ENCODE peak calls at places on chromosomes 7 and 10, in eight cellular contexts. E is body of pancreas, X is lung, K is left lung, V is AG04450, B is colonic mucosa, I is right lobe of liver, S is uterus. D is an unnamed sample. For H3K9me3, the result is how much of the 10 kb centered on the place peaks cover.

GRCh38 chr10:557792-558328 is 131.6 kb downstream of the DIP2C start:
- DNase-seq in S (peak), K (no peak), E (no peak), B (no peak), V (no peak), X (no peak), I (no peak), D (peak)

GRCh38 chr10:31483546-31483945 is 164.5 kb downstream of the ZEB1 start:
- DNase-seq in B (no peak), V (no peak), K (no peak), E (no peak), X (no peak), I (no peak), S (no peak), D (no peak)

GRCh38 chr10:115427611-115428010 is 334.4 kb downstream of the ATRNL1 start:
- DNase-seq in E (no peak), S (no peak), X (no peak), K (no peak), I (no peak), B (no peak), V (no peak), D (no peak)

GRCh38 chr7:68576366-68576765 is 1021.9 kb upstream of the AUTS2 start:
- DNase-seq in B (no peak), V (no peak), X (no peak), K (no peak), S (no peak), E (no peak), I (no peak), D (no peak)

GRCh38 chr10:32205666-32206065 is 141.3 kb downstream of the EPC1 start:
- DNase-seq in S (no peak), X (no peak), I (no peak), E (no peak), V (no peak), K (no peak), B (no peak), D (no peak)

GRCh38 chr10:71616817-71617654 is 102.5 kb downstream of the C10orf105 start:
- DNase-seq in S (no peak), V (no peak), K (no peak), X (no peak), B (no peak), E (no peak), I (no peak), D (peak)

GRCh38 chr10:119489572-119490326 is 52.8 kb downstream of the RGS10 start:
- DNase-seq in I (no peak), K (no peak), E (no peak), S (peak), X (no peak), V (no peak), B (peak), D (peak)

GRCh38 chr7:104963991-104964385 is 50.0 kb upstream of the KMT2E start:
- DNase-seq in B (no peak), K (no peak), S (no peak), I (no peak), E (peak), V (peak), X (no peak), D (no peak)

GRCh38 chr10:5566606-5567005 is 41.8 kb downstream of the CALML3 start:
- DNase-seq in V (no peak), I (peak), E (peak), K (no peak), S (no peak), B (no peak), X (no peak), D (peak)

GRCh38 chr7:137417464-137417863 is 73.9 kb upstream of the PTN start:
- DNase-seq in I (no peak), V (no peak), B (no peak), X (no peak), K (no peak), S (no peak), E (no peak), D (no peak)

GRCh38 chr10:92886334-92886961 is 38.1 kb downstream of the EXOC6 start:
- DNase-seq in V (no peak), B (no peak), I (no peak), X (no peak), K (no peak), S (no peak), E (no peak), D (no peak)

GRCh38 chr10:49679480-49679893 is at the start of gene C10orf53:
- DNase-seq in V (no peak), X (no peak), B (peak), S (no peak), E (peak), K (no peak), I (no peak), D (peak)

GRCh38 chr7:75967573-75967997 is 26.8 kb downstream of the TMEM120A start:
- DNase-seq in S (peak), I (no peak), K (no peak), V (peak), E (no peak), X (no peak), B (peak), D (no peak)

GRCh38 chr7:97187067-97187466 is 69.6 kb downstream of the SDHAF3 start:
- DNase-seq in B (no peak), V (peak), X (no peak), I (no peak), K (no peak), E (peak), S (no peak), D (no peak)

GRCh38 chr7:30142710-30143109 is 7.9 kb downstream of the MTURN start:
- DNase-seq in S (no peak), B (peak), V (no peak), K (peak), E (peak), X (peak), I (no peak), D (peak)

GRCh38 chr7:156941393-156942182 is 7.9 kb upstream of the NOM1 start:
- DNase-seq in X (no peak), B (no peak), K (no peak), S (no peak), V (no peak), E (no peak), I (no peak), D (peak)
- H3K9me3 ChIP-seq in X (under half), B (under half), K (under half), S (under half), V (under half), E (under half), I (under half), D (under half)

GRCh38 chr10:21495686-21496284 is 29.7 kb downstream of the SKIDA1 start:
- DNase-seq in S (peak), E (peak), K (peak), V (no peak), B (peak), I (peak), X (peak), D (peak)

GRCh38 chr10:21493841-21494220 is 31.7 kb downstream of the SKIDA1 start:
- DNase-seq in B (no peak), I (no peak), V (no peak), S (no peak), E (no peak), K (no peak), X (no peak), D (peak)

GRCh38 chr10:21496285-21497176 is 29.0 kb downstream of the SKIDA1 start:
- DNase-seq in V (no peak), X (peak), I (peak), B (peak), E (peak), K (no peak), S (no peak), D (peak)

GRCh38 chr10:21494221-21495001 is 31.1 kb downstream of the SKIDA1 start:
- DNase-seq in E (no peak), X (no peak), B (peak), V (no peak), K (no peak), S (no peak), I (peak), D (peak)

GRCh38 chr10:21495002-21495685 is 30.3 kb downstream of the SKIDA1 start:
- DNase-seq in B (no peak), E (no peak), X (no peak), K (no peak), I (no peak), V (no peak), S (no peak), D (peak)
- TF ChIP-seq CTCF in B (no peak), E (no peak), X (no peak), K (no peak), I (no peak), V (no peak), S (no peak), D (no peak)

DNA sequence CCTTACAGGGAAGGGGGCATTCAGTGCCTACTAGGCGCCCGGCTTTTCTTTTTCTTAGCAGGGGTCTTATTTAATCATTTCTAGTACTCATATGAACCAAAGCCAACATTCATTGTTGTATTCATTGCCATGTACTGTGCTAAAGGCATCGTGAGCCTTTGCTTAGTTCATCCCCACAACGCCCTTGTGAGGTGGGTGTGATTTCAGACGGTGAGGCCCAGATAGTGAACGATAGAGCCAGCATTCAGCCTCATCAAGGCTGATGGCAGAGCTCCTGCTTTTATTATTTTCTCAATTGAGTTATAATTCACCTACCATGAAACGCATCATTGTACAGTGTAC is 50.0 kb downstream of the HK1 start:
- DNase-seq in V (no peak), B (no peak), K (no peak), I (no peak), X (no peak), S (no peak), E (no peak), D (peak)
- H3K4me3 ChIP-seq in V (peak), B (no peak), K (no peak), I (no peak), X (no peak), S (no peak), E (no peak), D (peak)

GRCh38 chr7:1987591-1988532 is 244.9 kb downstream of the MAD1L1 start:
- DNase-seq in S (no peak), X (no peak), B (no peak), V (no peak), E (no peak), K (no peak), I (no peak), D (no peak)

GRCh38 chr7:1990001-1990670 is 242.6 kb downstream of the MAD1L1 start:
- DNase-seq in S (no peak), K (no peak), E (no peak), B (no peak), V (no peak), X (no peak), I (peak), D (no peak)

GRCh38 chr7:1987084-1987535 is 245.6 kb downstream of the MAD1L1 start:
- DNase-seq in S (no peak), X (no peak), I (peak), V (no peak), K (no peak), E (no peak), B (no peak), D (no peak)

GRCh38 chr7:1988533-1988930 is 244.2 kb downstream of the MAD1L1 start:
- DNase-seq in V (no peak), X (no peak), E (no peak), K (no peak), S (no peak), I (no peak), B (no peak), D (no peak)

GRCh38 chr7:1989049-1989860 is 243.5 kb downstream of the MAD1L1 start:
- DNase-seq in X (no peak), S (no peak), V (no peak), E (no peak), B (no peak), K (no peak), I (peak), D (no peak)
- H3K9me3 ChIP-seq in X (under half), S (under half), V (under half), E (under half), B (under half), K (under half), I (under half), D (under half)

GRCh38 chr7:127516320-127516719 is 69.1 kb downstream of the GCC1 start:
- DNase-seq in I (no peak), E (no peak), K (no peak), X (no peak), B (no peak), V (no peak), S (no peak), D (no peak)

GRCh38 chr7:127513311-127513710 is 72.1 kb downstream of the GCC1 start:
- DNase-seq in V (no peak), X (no peak), E (no peak), K (no peak), I (no peak), S (no peak), B (no peak), D (no peak)

GRCh38 chr7:127512587-127512986 is 72.8 kb downstream of the GCC1 start:
- DNase-seq in I (no peak), S (no peak), V (no peak), E (no peak), X (no peak), B (no peak), K (no peak), D (no peak)

DNA sequence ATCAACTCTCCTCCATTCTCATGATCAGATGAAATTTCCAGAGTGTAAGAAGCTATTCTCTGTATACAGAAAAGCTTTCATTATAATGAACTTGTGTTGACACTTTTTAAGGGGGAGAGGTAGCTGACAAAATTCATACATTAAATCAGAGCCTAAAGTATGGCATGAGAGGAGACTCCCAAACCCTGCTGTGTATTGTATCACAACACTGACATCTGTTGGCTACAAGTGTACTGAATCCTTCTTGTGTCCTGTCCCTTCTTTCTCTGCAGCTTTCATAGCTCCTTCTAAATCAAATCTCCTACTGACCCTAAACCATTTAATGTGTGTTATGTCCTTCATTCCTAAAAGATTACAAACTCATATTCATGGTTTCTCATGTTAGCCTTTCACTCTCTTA is 70.9 kb downstream of the GCC1 start:
- DNase-seq in B (no peak), S (no peak), K (no peak), V (peak), E (no peak), I (no peak), X (no peak), D (peak)
- TF ChIP-seq CTCF in B (peak), S (no peak), K (peak), V (peak), E (peak), I (peak), X (peak), D (peak)

GRCh38 chr10:86966008-86966654 is 2.2 kb upstream of the ADIRF start:
- DNase-seq in X (no peak), K (no peak), I (peak), S (peak), E (no peak), B (no peak), V (no peak), D (no peak)

GRCh38 chr10:86968271-86968993 is at the start of gene ADIRF:
- DNase-seq in K (no peak), E (peak), S (peak), V (no peak), X (peak), B (peak), I (peak), D (peak)

GRCh38 chr10:86968994-86969355 is 693 bp downstream of the ADIRF start:
- DNase-seq in E (no peak), X (no peak), K (no peak), B (no peak), S (no peak), V (no peak), I (peak), D (no peak)

GRCh38 chr10:86969421-86970041 is 1.2 kb downstream of the ADIRF start:
- DNase-seq in X (no peak), K (no peak), S (peak), I (peak), B (no peak), E (no peak), V (no peak), D (peak)

GRCh38 chr10:86967481-86967941 is 771 bp upstream of the ADIRF start:
- DNase-seq in V (no peak), B (peak), I (peak), S (peak), K (no peak), E (no peak), X (no peak), D (peak)
- H3K4me3 ChIP-seq in V (no peak), B (no peak), I (no peak), S (no peak), K (peak), E (no peak), X (no peak), D (peak)

GRCh38 chr7:149087366-149087765 is 3.2 kb downstream of the ZNF786 start:
- DNase-seq in X (no peak), V (no peak), E (no peak), B (no peak), I (no peak), K (no peak), S (no peak), D (no peak)
- H3K9me3 ChIP-seq in X (under half), V (under half), E (under half), B (under half), I (under half), K (under half), S (under half), D (under half)

GRCh38 chr7:43198016-43198415 is 85.6 kb downstream of the HECW1 start:
- DNase-seq in I (no peak), K (no peak), B (no peak), S (no peak), V (no peak), X (no peak), E (no peak), D (no peak)
- TF ChIP-seq CTCF in I (no peak), K (no peak), B (no peak), S (no peak), V (no peak), X (no peak), E (no peak), D (no peak)

GRCh38 chr7:128063025-128063560 is 31.9 kb upstream of the LRRC4 start:
- DNase-seq in V (no peak), X (no peak), S (no peak), B (no peak), I (no peak), K (no peak), E (no peak), D (no peak)
- H3K4me3 ChIP-seq in V (no peak), X (no peak), S (no peak), B (no peak), I (no peak), K (no peak), E (no peak), D (no peak)